ENCODE peak calls at places on chromosomes 7 and 10, in eight cellular contexts. Y, W, R, S, F, O, K and T are unnamed samples.

GRCh38 chr7:101690061-101690460 is 61.0 kb upstream of the MYL10 start:
- DNase-seq in Y (no peak), W (no peak), R (no peak), S (no peak), F (no peak), O (no peak), K (no peak), T (no peak)

GRCh38 chr7:152619027-152619739 is 56.8 kb downstream of the XRCC2 start:
- DNase-seq in Y (no peak), W (no peak), R (no peak), S (no peak), F (no peak), O (no peak), K (no peak), T (no peak)

GRCh38 chr7:37354661-37355131 is 94.0 kb downstream of the ELMO1 start:
- DNase-seq in Y (no peak), W (peak; percentile 35), R (no peak), S (no peak), F (peak; percentile 89), O (peak; percentile 82), K (peak; percentile 26), T (peak; percentile 32)

GRCh38 chr7:139730746-139731612 is 46.8 kb downstream of the HIPK2 start:
- DNase-seq in Y (peak; percentile 82), W (peak; percentile 57), R (peak; percentile 47), S (no peak), F (no peak), O (no peak), K (peak; percentile 64), T (peak; percentile 50)

GRCh38 chr10:132305654-132306340 is 2.0 kb downstream of the STK32C start:
- DNase-seq in Y (no peak), W (no peak), R (no peak), S (no peak), F (no peak), O (peak; percentile 72), K (no peak), T (no peak)

GRCh38 chr7:71615017-71615416 is 483.1 kb downstream of the GALNT17 start:
- DNase-seq in Y (no peak), W (peak; percentile 70), R (no peak), S (no peak), F (no peak), O (no peak), K (no peak), T (no peak)

GRCh38 chr10:69742928-69743602 is 58.6 kb upstream of the COL13A1 start:
- DNase-seq in Y (no peak), W (no peak), R (no peak), S (peak; percentile 18), F (no peak), O (no peak), K (peak; percentile 75), T (peak; percentile 30)

GRCh38 chr7:49324707-49325106 is 400.4 kb downstream of the CDC14C start:
- DNase-seq in Y (no peak), W (no peak), R (no peak), S (no peak), F (no peak), O (no peak), K (peak; percentile 15), T (no peak)

GRCh38 chr7:134016223-134016941 is 110.8 kb upstream of the LRGUK start:
- DNase-seq in Y (no peak), W (peak; percentile 33), R (no peak), S (peak; percentile 12), F (peak; percentile 8), O (no peak), K (peak; percentile 64), T (peak; percentile 29)

GRCh38 chr10:116861796-116862195 is 12.5 kb downstream of the ENO4 start:
- DNase-seq in Y (no peak), W (no peak), R (no peak), S (no peak), F (no peak), O (no peak), K (no peak), T (no peak)

GRCh38 chr7:74535951-74536356 is 82.2 kb downstream of the GTF2IRD1 start:
- DNase-seq in Y (no peak), W (no peak), R (no peak), S (no peak), F (no peak), O (no peak), K (no peak), T (no peak)

GRCh38 chr7:77799078-77799964 is 748 bp downstream of the PHTF2 start:
- DNase-seq in Y (peak; percentile 49), W (peak; percentile 51), R (no peak), S (peak; percentile 6), F (peak; percentile 10), O (peak; percentile 92), K (peak; percentile 60), T (peak; percentile 26)

GRCh38 chr10:78171633-78172032 is 138.0 kb downstream of the RPS24 start:
- DNase-seq in Y (no peak), W (no peak), R (no peak), S (no peak), F (no peak), O (no peak), K (no peak), T (no peak)

GRCh38 chr10:2964632-2965296 is 102.6 kb upstream of the PFKP start:
- DNase-seq in Y (no peak), W (no peak), R (no peak), S (no peak), F (no peak), O (no peak), K (no peak), T (no peak)

GRCh38 chr10:91210014-91210413 is 10.4 kb upstream of the PCGF5 start:
- DNase-seq in Y (no peak), W (no peak), R (no peak), S (no peak), F (no peak), O (no peak), K (no peak), T (no peak)

DNA sequence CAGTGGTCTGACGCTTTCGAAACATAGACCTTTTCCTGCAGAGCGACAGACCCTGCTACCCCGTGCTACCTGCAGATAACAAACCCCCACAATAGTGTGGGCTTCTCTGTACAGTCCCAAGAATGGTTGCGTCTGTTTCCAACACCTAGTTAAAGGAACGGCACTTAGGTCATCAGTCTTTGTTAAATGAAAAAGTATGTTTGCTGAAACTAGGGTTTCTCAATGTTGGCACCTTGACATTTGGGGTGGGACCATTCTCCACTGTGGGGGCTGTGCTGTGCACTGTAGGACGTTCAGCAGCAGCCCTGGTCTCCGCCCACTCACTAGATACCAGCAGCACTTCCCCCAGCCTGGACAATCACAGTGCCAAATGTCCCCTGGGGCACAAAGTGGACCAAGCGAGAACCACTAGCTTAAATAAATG is 13.7 kb downstream of the TECTB start:
- DNase-seq in Y (no peak), W (no peak), R (no peak), S (no peak), F (no peak), O (no peak), K (no peak), T (no peak)
- H3K27ac ChIP-seq in Y (no peak overlapping the region), W (no peak overlapping the region), R (no peak overlapping the region), S (no peak overlapping the region), F (no peak overlapping the region), O (no peak overlapping the region), K (no peak overlapping the region), T (no peak overlapping the region)

GRCh38 chr7:16347461-16348192 is 73.7 kb downstream of the CRPPA start:
- DNase-seq in Y (no peak), W (no peak), R (no peak), S (no peak), F (no peak), O (no peak), K (no peak), T (no peak)

GRCh38 chr7:16350634-16351033 is 70.7 kb downstream of the CRPPA start:
- DNase-seq in Y (no peak), W (no peak), R (no peak), S (no peak), F (no peak), O (no peak), K (no peak), T (no peak)

GRCh38 chr7:16345979-16346958 is 75.1 kb downstream of the CRPPA start:
- DNase-seq in Y (no peak), W (no peak), R (no peak), S (peak; percentile 44), F (no peak), O (no peak), K (no peak), T (no peak)

GRCh38 chr7:16344927-16345326 is 76.4 kb downstream of the CRPPA start:
- DNase-seq in Y (no peak), W (no peak), R (no peak), S (no peak), F (no peak), O (no peak), K (no peak), T (no peak)

GRCh38 chr7:16348251-16348650 is 73.1 kb downstream of the CRPPA start:
- DNase-seq in Y (no peak), W (no peak), R (no peak), S (no peak), F (no peak), O (no peak), K (no peak), T (no peak)
- H3K27me3 ChIP-seq in Y (no peaks in the 10 kb centered on the region), W (no peaks in the 10 kb centered on the region), R (no peaks in the 10 kb centered on the region), S (no peaks in the 10 kb centered on the region), F (no peaks in the 10 kb centered on the region), O (no peaks in the 10 kb centered on the region), K (no peaks in the 10 kb centered on the region), T (no peaks in the 10 kb centered on the region)

DNA sequence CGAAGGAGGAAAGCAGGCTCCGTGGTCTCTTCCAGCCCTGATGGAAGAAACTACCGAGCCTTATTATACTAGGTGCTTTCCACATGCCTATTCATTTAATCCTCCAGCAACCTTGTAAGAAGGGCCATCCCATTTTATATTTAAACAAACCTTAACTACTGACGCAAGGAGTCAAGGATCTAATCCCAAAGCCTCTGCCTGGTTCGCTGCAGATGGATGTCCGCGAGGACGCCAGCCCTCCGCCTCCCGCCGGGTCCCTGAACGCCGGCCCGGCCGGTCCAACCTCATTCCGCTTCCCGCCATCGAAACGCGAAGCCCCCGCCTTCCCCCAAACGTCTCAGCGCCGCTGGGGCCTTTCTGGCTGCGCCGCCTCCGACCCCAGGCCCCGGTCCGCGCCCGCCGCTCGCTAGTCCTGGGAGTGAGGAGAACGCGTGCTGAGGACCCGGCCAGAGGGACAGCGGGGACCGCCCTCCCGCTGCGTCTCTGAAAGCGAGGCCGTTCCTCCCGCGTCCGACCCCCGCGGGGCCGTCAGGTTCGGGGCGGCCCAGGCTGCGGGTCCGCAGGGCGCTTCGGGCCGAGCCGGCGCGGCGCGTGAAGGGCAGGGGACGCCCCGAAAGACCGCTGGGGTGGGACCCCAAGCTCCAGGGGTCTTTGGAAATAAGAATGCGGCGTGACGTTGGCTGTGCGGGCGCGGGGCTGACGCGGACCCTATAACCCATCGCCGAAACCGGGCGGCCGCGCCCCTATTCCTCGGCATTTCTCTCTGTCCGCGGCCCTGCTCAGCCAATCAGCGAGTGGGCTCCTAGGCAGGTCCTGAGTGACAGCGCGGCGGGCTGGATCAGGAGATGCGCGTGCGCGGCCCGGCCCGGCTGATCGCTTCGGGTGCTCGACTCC is 448 bp upstream of the ATP6V0E2 start:
- DNase-seq in Y (peak; percentile 96), W (peak; percentile 93), R (peak; percentile 91), S (peak; percentile 78), F (peak; percentile 87), O (peak; percentile 98), K (peak; percentile 98), T (peak; percentile 97)
- TF ChIP-seq POLR2A in Y (no peak), W (peak; percentile 61), R (no peak), S (peak; percentile 16), F (peak; percentile 82), O (no peak), K (no peak), T (peak; percentile 62)

DNA sequence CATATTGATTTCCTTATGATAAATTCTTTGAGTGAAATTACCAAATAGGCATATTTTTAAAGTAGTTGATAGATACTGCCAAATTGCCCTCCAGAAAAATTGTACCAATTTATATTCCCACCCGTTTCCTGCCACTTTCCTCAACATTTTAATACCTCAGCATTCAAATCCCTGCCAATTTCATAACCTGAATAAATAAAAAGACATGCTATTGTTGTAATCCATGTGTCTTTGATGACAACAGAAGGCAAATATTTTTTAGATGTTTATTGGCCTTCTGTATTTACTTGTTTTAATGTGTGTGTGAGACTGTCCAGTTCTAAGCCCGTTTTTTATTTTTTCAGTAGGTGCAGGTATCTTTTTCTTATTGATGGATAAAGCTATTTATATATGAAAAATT is 71.7 kb downstream of the TEX36 start:
- DNase-seq in Y (no peak), W (no peak), R (no peak), S (no peak), F (no peak), O (no peak), K (no peak), T (no peak)
- H3K27ac ChIP-seq in Y (no peak overlapping the region), W (no peak overlapping the region), R (no peak overlapping the region), S (no peak overlapping the region), F (no peak overlapping the region), O (no peak overlapping the region), K (no peak overlapping the region), T (no peak overlapping the region)